ENCODE peak calls at places on chromosomes 7 and 10, in seven cellular contexts. C is GM12864; W is T-helper 2 cell; R is amygdala; M is effector memory CD8-positive, alpha-beta T cell; K is stimulated activated CD8-positive, alpha-beta memory T cell treated with anti-CD3 and anti-CD28 coated beads, Interleukin-15, amount 100 ng/mL, for 24 hours; O is CD8-positive, alpha-beta memory T cell. T is an unnamed sample.

GRCh38 chr7:151142686-151143040 is 24.8 kb downstream of the GBX1 start:
- DNase-seq in C (no peak), W (no peak), R (peak), M (no peak), K (no peak), O (no peak), T (no peak)

GRCh38 chr7:93156884-93157283 is 8.7 kb upstream of the SAMD9L start:
- DNase-seq in C (no peak), W (no peak), R (no peak), M (no peak), K (no peak), O (no peak), T (no peak)

GRCh38 chr10:88212069-88212468 is 348.6 kb downstream of the PTEN start:
- DNase-seq in C (no peak), W (no peak), R (no peak), M (no peak), K (no peak), O (no peak), T (no peak)

GRCh38 chr10:11170993-11171416 is 153.3 kb downstream of the CELF2 start:
- DNase-seq in C (no peak), W (no peak), R (no peak), M (no peak), K (no peak), O (no peak), T (no peak)

GRCh38 chr7:128168667-128169210 is 72.3 kb upstream of the LEP start:
- DNase-seq in C (no peak), W (no peak), R (no peak), M (no peak), K (no peak), O (no peak), T (no peak)

GRCh38 chr10:46995234-46995633 is 84.0 kb downstream of the PTPN20 start:
- DNase-seq in C (no peak), W (no peak), R (no peak), M (no peak), K (no peak), O (no peak), T (no peak)

GRCh38 chr7:81725496-81726117 is 44.2 kb downstream of the HGF start:
- DNase-seq in C (no peak), W (no peak), R (no peak), M (no peak), K (no peak), O (no peak), T (no peak)

GRCh38 chr10:43046288-43046991 is 30.4 kb upstream of the RET start:
- DNase-seq in C (no peak), W (no peak), R (no peak), M (no peak), K (no peak), O (no peak), T (no peak)

GRCh38 chr7:36905836-36906235 is 181.5 kb upstream of the AOAH start:
- DNase-seq in C (no peak), W (no peak), R (no peak), M (no peak), K (no peak), O (no peak), T (no peak)

GRCh38 chr10:21042536-21042935 is 145.4 kb upstream of the NEBL start:
- DNase-seq in C (no peak), W (no peak), R (no peak), M (no peak), K (no peak), O (no peak), T (no peak)

GRCh38 chr10:133327651-133328357 is 8.9 kb downstream of the CALY start:
- DNase-seq in C (no peak), W (no peak), R (no peak), M (no peak), K (no peak), O (no peak), T (no peak)

GRCh38 chr7:28778781-28779180 is 179.3 kb downstream of the TRIL start:
- DNase-seq in C (no peak), W (no peak), R (no peak), M (no peak), K (no peak), O (no peak), T (no peak)

GRCh38 chr10:110600487-110601101 is 33.1 kb downstream of the SMC3 start:
- DNase-seq in C (no peak), W (peak), R (no peak), M (peak), K (no peak), O (peak), T (no peak)

GRCh38 chr10:36880898-36881297 is 244.5 kb upstream of the ANKRD30A start:
- DNase-seq in C (no peak), W (no peak), R (no peak), M (no peak), K (no peak), O (no peak), T (no peak)

GRCh38 chr10:132735341-132735775 is 50.6 kb downstream of the NKX6-2 start:
- DNase-seq in C (no peak), W (no peak), R (peak), M (no peak), K (no peak), O (no peak), T (no peak)

GRCh38 chr7:3721422-3721821 is 420.4 kb downstream of the SDK1 start:
- DNase-seq in C (no peak), W (no peak), R (no peak), M (no peak), K (no peak), O (no peak), T (no peak)

GRCh38 chr10:93336678-93337077 is 145.5 kb downstream of the MYOF start:
- DNase-seq in C (no peak), W (no peak), R (no peak), M (no peak), K (no peak), O (no peak), T (no peak)

GRCh38 chr7:5422324-5423271 is 1.0 kb downstream of the TNRC18 start:
- DNase-seq in C (no peak), W (no peak), R (peak), M (no peak), K (no peak), O (no peak), T (no peak)

GRCh38 chr7:134693256-134693655 is 46.6 kb downstream of the BPGM start:
- DNase-seq in C (no peak), W (no peak), R (no peak), M (no peak), K (no peak), O (no peak), T (no peak)

GRCh38 chr10:44306147-44306710 is 78.7 kb downstream of the CXCL12 start:
- DNase-seq in C (no peak), W (no peak), R (no peak), M (no peak), K (no peak), O (no peak), T (no peak)

GRCh38 chr7:92785923-92786322 is 50.5 kb downstream of the CDK6 start:
- DNase-seq in C (no peak), W (no peak), R (no peak), M (no peak), K (no peak), O (no peak), T (no peak)

GRCh38 chr10:12504628-12505027 is 155.3 kb downstream of the CAMK1D start:
- DNase-seq in C (no peak), W (no peak), R (no peak), M (no peak), K (no peak), O (no peak), T (no peak)